ENCODE peak calls at places on chromosomes 7 and 10, in seven cellular contexts. K is GM12865, C is upper lobe of left lung, T is GM12864, N is breast epithelium, M is transverse colon, I is SK-N-SH. F is an unnamed sample.

GRCh38 chr10:112362833-112363232 is 11.1 kb upstream of the ACSL5 start:
- DNase-seq in T (no peak), N (no peak), C (no peak), K (no peak), I (no peak), M (peak), F (no peak)

GRCh38 chr10:44389150-44389549 is 4.3 kb upstream of the CXCL12 start:
- DNase-seq in T (no peak), M (no peak), I (no peak), N (no peak), C (no peak), K (no peak), F (no peak)

GRCh38 chr7:41824284-41824683 is 121.4 kb upstream of the INHBA start:
- DNase-seq in N (no peak), I (no peak), M (no peak), K (peak), T (no peak), C (no peak), F (no peak)

GRCh38 chr7:157989611-157990010 is 598.0 kb downstream of the PTPRN2 start:
- DNase-seq in N (no peak), K (no peak), M (no peak), C (no peak), T (no peak), I (no peak), F (no peak)

GRCh38 chr7:32163911-32164310 is 93.7 kb upstream of the PDE1C start:
- DNase-seq in K (no peak), T (no peak), I (no peak), C (no peak), M (no peak), N (no peak), F (no peak)

GRCh38 chr7:25059576-25059975 is 65.5 kb downstream of the CYCS start:
- DNase-seq in C (no peak), I (no peak), N (no peak), M (no peak), K (no peak), T (no peak), F (no peak)

GRCh38 chr7:56009695-56010094 is 41.5 kb downstream of the PSPH start:
- DNase-seq in T (no peak), K (no peak), I (no peak), C (no peak), N (peak), M (peak), F (no peak)

GRCh38 chr7:30713397-30713796 is 31.1 kb upstream of the CRHR2 start:
- DNase-seq in I (no peak), N (no peak), K (no peak), C (no peak), M (no peak), T (no peak), F (no peak)

GRCh38 chr10:34581871-34582532 is 233.1 kb downstream of the PARD3 start:
- DNase-seq in K (no peak), M (no peak), I (no peak), N (no peak), C (no peak), T (no peak), F (no peak)

DNA sequence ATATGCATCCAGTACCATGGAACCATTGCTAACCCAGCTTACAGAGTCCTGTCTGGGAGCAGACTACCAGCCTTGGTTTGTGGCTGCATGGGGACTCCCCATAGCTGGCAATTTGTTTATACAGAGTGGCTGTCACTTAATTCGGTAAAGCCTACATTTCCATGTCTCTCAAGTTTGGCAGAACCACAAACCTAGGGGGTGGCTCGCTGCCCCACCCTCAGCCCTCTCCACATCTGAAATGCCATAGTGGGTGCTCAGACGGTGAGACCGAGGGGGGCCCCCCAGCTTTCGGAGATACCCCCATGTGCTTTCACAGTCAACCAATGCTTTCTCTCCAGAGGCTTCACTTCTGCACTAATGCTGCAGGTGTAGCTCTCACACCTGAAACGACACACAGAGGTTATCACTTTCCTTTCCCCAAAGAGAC is 75.5 kb upstream of the KAT6B start:
- DNase-seq in M (no peak), C (no peak), I (no peak), N (no peak), T (no peak), K (peak), F (no peak)
- TF ChIP-seq CTCF in M (no peak), C (no peak), I (no peak), N (no peak), T (peak), K (peak), F (no peak)

DNA sequence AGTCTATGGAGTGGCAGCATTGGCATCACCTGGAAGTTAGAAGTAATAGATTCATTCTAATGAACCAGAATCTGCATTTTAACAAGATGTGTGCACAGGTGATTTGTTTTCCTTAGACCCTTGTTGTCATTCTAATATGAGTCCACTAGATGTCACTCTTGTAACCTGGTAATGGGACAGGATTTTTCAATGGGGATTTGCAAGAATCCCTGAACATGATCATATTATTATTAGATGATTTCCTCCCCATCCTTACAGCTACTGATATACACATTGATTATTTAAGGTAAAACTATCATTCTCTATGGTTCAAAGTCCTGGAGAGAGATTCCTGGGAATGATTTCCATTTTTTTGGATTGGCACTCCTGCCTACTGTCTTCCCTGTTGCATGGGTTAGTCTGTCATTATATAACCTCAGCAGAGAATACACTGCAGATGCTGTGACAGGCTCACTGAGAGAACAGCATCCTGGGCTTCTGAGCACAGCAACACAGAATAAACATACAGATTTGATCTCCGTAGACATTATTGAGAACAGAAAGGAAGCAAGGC is 194.9 kb downstream of the SUGCT start:
- DNase-seq in K (peak), C (no peak), N (no peak), M (no peak), I (peak), T (peak), F (no peak)
- TF ChIP-seq CTCF in K (peak), C (peak), N (peak), M (peak), I (peak), T (peak), F (no peak)

GRCh38 chr7:17057143-17057509 is 175.3 kb upstream of the AGR3 start:
- DNase-seq in C (no peak), M (no peak), I (no peak), K (no peak), T (no peak), N (no peak), F (no peak)

GRCh38 chr7:17061443-17061842 is 179.7 kb upstream of the AGR3 start:
- DNase-seq in K (no peak), M (no peak), I (no peak), N (no peak), C (no peak), T (no peak), F (no peak)

GRCh38 chr7:17058568-17058967 is 176.8 kb upstream of the AGR3 start:
- DNase-seq in N (no peak), C (no peak), M (no peak), I (no peak), K (no peak), T (no peak), F (no peak)

GRCh38 chr7:17060051-17060450 is 178.3 kb upstream of the AGR3 start:
- DNase-seq in M (no peak), C (no peak), N (no peak), I (no peak), K (no peak), T (no peak), F (no peak)

GRCh38 chr7:17062433-17063383 is 180.9 kb upstream of the AGR3 start:
- DNase-seq in C (no peak), I (no peak), T (no peak), K (no peak), M (no peak), N (no peak), F (no peak)
- TF ChIP-seq CTCF in C (no peak), I (peak), T (no peak), K (no peak), M (no peak), N (no peak), F (no peak)

DNA sequence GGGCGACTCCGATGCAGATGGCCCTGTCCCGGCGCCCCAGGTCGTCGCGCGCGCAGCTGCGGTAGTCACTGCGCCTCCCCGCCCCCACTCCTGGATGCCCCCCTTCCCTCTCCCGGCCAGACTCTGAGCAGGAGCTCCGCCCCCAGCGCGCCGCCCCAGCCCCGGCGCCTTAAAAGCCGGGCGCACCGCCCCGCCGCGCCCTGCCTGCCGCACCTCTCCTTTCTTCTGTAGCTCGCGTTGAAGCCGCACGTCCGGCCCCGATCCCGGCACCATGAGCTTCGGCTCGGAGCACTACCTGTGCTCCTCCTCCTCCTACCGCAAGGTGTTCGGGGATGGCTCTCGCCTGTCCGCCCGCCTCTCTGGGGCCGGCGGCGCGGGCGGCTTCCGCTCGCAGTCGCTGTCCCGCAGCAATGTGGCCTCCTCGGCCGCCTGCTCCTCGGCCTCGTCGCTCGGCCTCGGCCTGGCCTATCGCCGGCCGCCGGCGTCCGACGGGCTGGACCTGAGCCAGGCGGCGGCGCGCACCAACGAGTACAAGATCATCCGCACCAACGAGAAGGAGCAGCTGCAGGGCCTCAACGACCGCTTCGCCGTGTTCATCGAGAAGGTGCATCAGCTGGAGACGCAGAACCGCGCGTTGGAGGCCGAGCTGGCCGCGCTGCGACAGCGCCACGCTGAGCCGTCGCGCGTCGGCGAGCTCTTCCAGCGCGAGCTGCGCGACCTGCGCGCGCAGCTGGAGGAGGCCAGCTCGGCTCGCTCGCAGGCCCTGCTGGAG is at the start of gene INA:
- DNase-seq in T (peak), I (peak), K (peak), N (no peak), M (no peak), C (peak), F (peak)
- TF ChIP-seq CTCF in T (peak), I (no peak), K (no peak), N (no peak), M (no peak), C (no peak), F (no peak)

GRCh38 chr7:116258734-116259133 is 48.4 kb downstream of the TES start:
- DNase-seq in I (peak), C (no peak), N (no peak), T (peak), K (peak), M (no peak), F (no peak)
- TF ChIP-seq CTCF in I (peak), C (peak), N (peak), T (peak), K (peak), M (peak), F (peak)

GRCh38 chr10:104777086-104777799 is 136.2 kb downstream of the SORCS3 start:
- DNase-seq in K (peak), I (no peak), C (no peak), N (no peak), T (no peak), M (no peak), F (no peak)
- TF ChIP-seq CTCF in K (no peak), I (no peak), C (no peak), N (no peak), T (peak), M (no peak), F (no peak)

GRCh38 chr7:120274482-120274881 is 1.5 kb downstream of the KCND2 start:
- DNase-seq in M (no peak), K (no peak), T (no peak), N (no peak), I (peak), C (peak), F (no peak)

GRCh38 chr7:120273476-120273975 is 551 bp downstream of the KCND2 start:
- DNase-seq in I (peak), T (peak), N (no peak), K (peak), M (no peak), C (peak), F (no peak)

GRCh38 chr7:120274899-120275298 is 1.9 kb downstream of the KCND2 start:
- DNase-seq in C (peak), M (no peak), T (no peak), K (no peak), I (no peak), N (no peak), F (no peak)

GRCh38 chr7:120272896-120273475 is at the start of gene KCND2:
- DNase-seq in C (peak), K (peak), M (no peak), I (peak), N (no peak), T (no peak), F (no peak)

DNA sequence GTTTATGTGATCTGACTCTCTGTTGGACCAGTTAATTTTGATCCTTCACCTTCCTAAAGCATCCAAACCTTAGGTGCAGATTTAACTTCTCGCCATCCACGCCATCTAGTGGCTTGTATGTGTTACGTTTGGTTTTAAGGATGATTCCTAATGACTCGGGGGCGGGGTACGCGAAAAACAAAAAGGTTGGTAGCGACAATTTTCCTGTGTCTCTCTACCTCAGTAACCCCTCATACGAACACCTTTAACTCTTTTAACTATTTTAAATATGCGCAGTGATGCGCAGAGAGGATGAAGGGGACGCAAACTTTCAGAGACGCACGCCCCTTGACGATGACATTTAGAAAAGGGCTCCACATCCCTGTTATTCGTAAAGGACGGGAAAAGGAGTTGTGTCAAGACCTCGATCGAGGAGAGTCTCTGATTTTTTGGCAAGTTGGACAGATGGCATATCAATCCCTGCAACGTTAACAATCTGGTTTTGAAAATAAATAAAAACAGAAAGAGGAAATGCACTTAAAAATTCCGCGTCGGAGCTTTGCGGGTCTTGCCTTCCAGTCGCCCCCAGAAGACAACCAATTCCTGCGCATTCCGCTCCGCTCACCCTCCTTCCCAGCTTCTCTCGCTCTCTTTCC is 597 bp upstream of the KCND2 start:
- DNase-seq in N (no peak), C (no peak), T (peak), M (no peak), K (peak), I (peak), F (no peak)
- TF ChIP-seq CTCF in N (peak), C (peak), T (peak), M (peak), K (peak), I (peak), F (no peak)

DNA sequence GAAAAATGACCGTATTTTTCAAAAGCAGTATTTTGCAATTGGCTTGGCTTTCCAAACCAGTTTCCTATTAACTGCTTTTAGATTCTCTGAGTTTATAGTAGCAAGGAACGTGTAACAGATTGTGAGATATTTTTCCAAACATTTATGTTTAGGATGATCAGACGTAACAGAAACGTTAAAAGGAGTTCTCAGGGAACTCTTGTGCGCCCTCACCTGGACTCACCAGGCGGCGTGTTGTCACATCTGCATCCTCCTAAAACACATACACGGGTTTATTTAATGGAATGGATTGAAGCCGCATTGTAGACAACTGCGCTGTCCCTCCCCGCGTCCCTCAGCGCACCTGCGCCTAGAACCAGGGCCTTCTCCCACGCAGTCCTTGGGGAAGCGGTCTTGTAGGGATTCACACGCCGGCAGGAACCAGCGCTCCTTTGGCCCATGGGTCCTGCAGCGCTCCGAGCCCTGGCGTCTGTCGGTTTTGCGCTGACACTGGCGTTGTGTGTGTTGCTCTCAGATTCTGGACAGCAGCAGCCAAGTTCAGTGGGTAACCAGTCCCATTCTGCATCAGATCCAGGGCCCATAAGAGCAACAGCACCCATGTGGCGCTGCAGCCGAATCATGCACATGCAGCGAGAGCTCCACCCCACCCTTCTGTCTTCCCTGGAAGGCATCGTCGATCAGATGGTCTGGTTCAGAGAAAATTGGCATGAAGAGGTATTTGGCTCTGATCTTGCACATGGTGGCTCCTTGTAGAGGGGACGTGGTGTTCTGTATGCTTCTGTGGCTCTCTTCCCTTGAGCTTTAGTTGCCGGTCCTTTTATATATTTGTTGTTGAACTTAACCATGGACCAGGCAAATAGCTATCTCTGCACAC is 114.9 kb downstream of the TRRAP start:
- DNase-seq in T (no peak), K (no peak), I (no peak), C (no peak), N (no peak), M (no peak), F (no peak)
- TF ChIP-seq CTCF in T (no peak), K (no peak), I (peak), C (no peak), N (no peak), M (no peak), F (no peak)

DNA sequence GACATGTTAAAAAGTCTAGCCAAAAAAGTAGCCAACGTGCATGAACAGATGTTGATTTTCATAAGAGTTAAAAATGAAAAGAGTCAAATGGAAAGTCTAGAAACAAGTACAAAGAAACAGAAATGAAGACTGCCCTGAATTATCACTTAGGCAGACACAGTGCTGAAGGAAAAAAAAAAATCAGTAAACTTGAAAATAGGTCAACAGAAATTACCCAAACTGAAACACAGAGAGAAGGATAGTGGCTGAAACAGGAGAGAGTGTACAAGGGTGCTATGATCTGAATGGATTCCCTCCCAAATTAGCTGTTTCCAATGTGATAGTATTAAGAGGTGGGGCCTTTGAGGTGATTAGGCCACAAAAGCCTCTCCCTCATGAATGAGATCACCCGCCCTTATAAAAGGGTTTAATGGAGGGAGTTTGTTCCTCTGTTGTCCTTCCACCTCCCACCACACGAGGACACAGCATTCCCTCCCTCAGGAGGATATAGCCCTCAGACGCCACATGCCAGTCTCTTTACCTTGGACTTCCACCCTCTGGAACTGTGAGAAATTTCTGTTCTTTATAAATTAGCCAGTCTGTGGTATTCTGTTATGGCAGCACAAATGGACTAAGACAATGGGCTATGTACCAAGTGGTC is 249.7 kb downstream of the AHR start:
- DNase-seq in K (no peak), T (no peak), C (no peak), I (no peak), M (no peak), N (no peak), F (no peak)
- TF ChIP-seq CTCF in K (no peak), T (no peak), C (no peak), I (no peak), M (no peak), N (no peak), F (no peak)

GRCh38 chr7:156964971-156965370 is 15.5 kb downstream of the NOM1 start:
- DNase-seq in T (no peak), I (no peak), K (no peak), C (no peak), N (no peak), M (no peak), F (no peak)

GRCh38 chr7:156975620-156976019 is 26.1 kb downstream of the NOM1 start:
- DNase-seq in N (no peak), T (no peak), I (no peak), C (no peak), M (no peak), K (no peak), F (no peak)

GRCh38 chr7:156968183-156968582 is 18.7 kb downstream of the NOM1 start:
- DNase-seq in K (no peak), C (peak), I (no peak), T (no peak), N (no peak), M (no peak), F (no peak)

GRCh38 chr7:156966387-156966786 is 16.9 kb downstream of the NOM1 start:
- DNase-seq in N (no peak), M (no peak), K (no peak), T (no peak), I (no peak), C (no peak), F (no peak)

GRCh38 chr7:156969972-156970420 is 20.5 kb downstream of the NOM1 start:
- DNase-seq in M (no peak), T (no peak), I (no peak), C (no peak), K (no peak), N (no peak), F (no peak)
- TF ChIP-seq CTCF in M (peak), T (peak), I (peak), C (no peak), K (peak), N (peak), F (no peak)